ENCODE peak calls at places on chromosomes 11 and 22, in six cellular contexts. G, Q, X, P, A and F are unnamed samples.

GRCh38 chr22:48803171-48803992 is 1024.3 kb downstream of the BRD1 start:
- DNase-seq in G (no peak), Q (peak), X (no peak), P (no peak), A (no peak), F (no peak)

GRCh38 chr11:64305075-64305690 is at the start of gene ESRRA:
- DNase-seq in G (peak), Q (peak), X (peak), P (peak), A (peak), F (peak)

GRCh38 chr11:34358258-34358665 is 452 bp upstream of the ABTB2 start:
- DNase-seq in G (peak), Q (peak), X (no peak), P (peak), A (peak), F (peak)

GRCh38 chr22:38033522-38034277 is 23.5 kb upstream of the PICK1 start:
- DNase-seq in G (no peak), Q (peak), X (no peak), P (no peak), A (no peak), F (peak)

GRCh38 chr11:86704710-86705109 is 32.3 kb upstream of the ME3 start:
- DNase-seq in G (no peak), Q (no peak), X (no peak), P (no peak), A (no peak), F (no peak)

GRCh38 chr22:45830531-45831245 is 146.3 kb downstream of the WNT7B start:
- DNase-seq in G (no peak), Q (no peak), X (no peak), P (no peak), A (no peak), F (no peak)

GRCh38 chr11:134139873-134140331 is 71.0 kb downstream of the JAM3 start:
- DNase-seq in G (peak), Q (peak), X (peak), P (peak), A (peak), F (peak)

GRCh38 chr11:78313898-78314297 is 103.7 kb downstream of the GAB2 start:
- DNase-seq in G (no peak), Q (no peak), X (no peak), P (no peak), A (no peak), F (no peak)

GRCh38 chr22:23263651-23264555 is 83.6 kb downstream of the BCR start:
- DNase-seq in G (peak), Q (peak), X (peak), P (no peak), A (no peak), F (no peak)

GRCh38 chr11:128897841-128898240 is 6.7 kb downstream of the KCNJ5 start:
- DNase-seq in G (no peak), Q (no peak), X (no peak), P (no peak), A (no peak), F (no peak)

GRCh38 chr11:18145025-18145424 is 12.7 kb downstream of the MRGPRX3 start:
- DNase-seq in G (no peak), Q (no peak), X (no peak), P (no peak), A (no peak), F (no peak)

GRCh38 chr11:2536440-2536989 is 91.7 kb downstream of the KCNQ1 start:
- DNase-seq in G (no peak), Q (peak), X (no peak), P (no peak), A (no peak), F (no peak)

GRCh38 chr11:71283960-71284359 is 31.6 kb upstream of the SHANK2 start:
- DNase-seq in G (no peak), Q (peak), X (no peak), P (peak), A (no peak), F (no peak)

GRCh38 chr11:115379528-115379927 is 124.7 kb downstream of the CADM1 start:
- DNase-seq in G (no peak), Q (no peak), X (no peak), P (no peak), A (no peak), F (no peak)